ENCODE peak calls at places on chromosome 1, in seven cellular contexts. C is osteocyte, W is heart left ventricle, Y is lower leg skin, K is GM12865, I is psoas muscle, H is testis. A is an unnamed sample.

GRCh38 chr1:230797376-230798186 is 50.4 kb downstream of the CAPN9 start:
- DNase-seq in K (peak; percentile 22), W (peak; percentile 78), H (peak; percentile 72), Y (peak; percentile 47), C (peak; percentile 87), I (peak; percentile 70), A (no peak)

GRCh38 chr1:54934869-54935268 is 45.6 kb upstream of the TMEM61 start:
- DNase-seq in K (no peak), I (no peak), C (no peak), Y (no peak), W (no peak), H (no peak), A (no peak)

GRCh38 chr1:185917646-185918045 is 183.5 kb downstream of the HMCN1 start:
- DNase-seq in K (peak; percentile 5), I (no peak), H (no peak), C (no peak), Y (no peak), W (no peak), A (no peak)

GRCh38 chr1:1616045-1616821 is 933 bp downstream of the MIB2 start:
- DNase-seq in C (no peak), W (peak; percentile 69), Y (no peak), K (peak; percentile 49), I (peak; percentile 72), H (no peak), A (no peak)

GRCh38 chr1:227131193-227131592 is 187.1 kb downstream of the CDC42BPA start:
- DNase-seq in W (no peak), K (peak; percentile 8), C (no peak), Y (no peak), I (no peak), H (no peak), A (no peak)

GRCh38 chr1:53237638-53238037 is 680 bp downstream of the MAGOH start:
- DNase-seq in Y (no peak), H (no peak), K (no peak), C (no peak), W (no peak), I (no peak), A (no peak)

GRCh38 chr1:29323636-29324035 is 87.3 kb downstream of the PTPRU start:
- DNase-seq in W (no peak), Y (no peak), C (no peak), K (no peak), I (no peak), H (no peak), A (no peak)

GRCh38 chr1:214446772-214447556 is 104.4 kb downstream of the PTPN14 start:
- DNase-seq in I (no peak), C (no peak), K (peak; percentile 34), Y (peak; percentile 42), H (no peak), W (no peak), A (no peak)

GRCh38 chr1:213914351-213914750 is 73.4 kb upstream of the PROX1 start:
- DNase-seq in I (no peak), Y (no peak), K (no peak), C (no peak), W (no peak), H (no peak), A (no peak)

GRCh38 chr1:234433563-234434285 is 45.3 kb downstream of the TARBP1 start:
- DNase-seq in W (no peak), H (no peak), Y (no peak), C (no peak), I (no peak), K (peak; percentile 24), A (no peak)

GRCh38 chr1:209577346-209577745 is 6.2 kb upstream of the CAMK1G start:
- DNase-seq in Y (no peak), K (no peak), C (no peak), I (no peak), H (no peak), W (no peak), A (no peak)

GRCh38 chr1:225765982-225766674 is 11.5 kb upstream of the SRP9 start:
- DNase-seq in K (no peak), H (no peak), I (no peak), W (no peak), C (no peak), Y (peak; percentile 17), A (no peak)

GRCh38 chr1:154752273-154753030 is 117.6 kb downstream of the KCNN3 start:
- DNase-seq in I (no peak), Y (no peak), C (no peak), W (no peak), H (no peak), K (no peak), A (peak; percentile 11)

GRCh38 chr1:3560981-3561380 is 50.3 kb downstream of the MEGF6 start:
- DNase-seq in I (no peak), Y (no peak), C (no peak), H (no peak), W (no peak), K (no peak), A (no peak)
- TF ChIP-seq CTCF in I (no peak), Y (no peak), C (no peak), H (no peak), W (no peak), K (no peak), A (no peak)

GRCh38 chr1:187999973-188000372 is 1171.2 kb downstream of the PLA2G4A start:
- DNase-seq in W (no peak), H (no peak), I (no peak), K (no peak), Y (no peak), C (no peak), A (no peak)
- TF ChIP-seq CTCF in W (no peak), H (no peak), I (no peak), K (no peak), Y (no peak), C (peak; percentile 39), A (no peak)

GRCh38 chr1:24311731-24312130 is 7.4 kb upstream of the GRHL3 start:
- DNase-seq in Y (no peak), K (no peak), W (no peak), I (no peak), C (no peak), H (no peak), A (no peak)

GRCh38 chr1:24304763-24305162 is 14.4 kb upstream of the GRHL3 start:
- DNase-seq in C (no peak), K (no peak), W (no peak), H (no peak), I (no peak), Y (no peak), A (no peak)

GRCh38 chr1:24311234-24311633 is 7.9 kb upstream of the GRHL3 start:
- DNase-seq in W (no peak), Y (no peak), C (no peak), K (no peak), H (no peak), I (no peak), A (no peak)

GRCh38 chr1:24309762-24310485 is 9.2 kb upstream of the GRHL3 start:
- DNase-seq in Y (no peak), W (no peak), K (no peak), I (no peak), C (no peak), H (no peak), A (no peak)

DNA sequence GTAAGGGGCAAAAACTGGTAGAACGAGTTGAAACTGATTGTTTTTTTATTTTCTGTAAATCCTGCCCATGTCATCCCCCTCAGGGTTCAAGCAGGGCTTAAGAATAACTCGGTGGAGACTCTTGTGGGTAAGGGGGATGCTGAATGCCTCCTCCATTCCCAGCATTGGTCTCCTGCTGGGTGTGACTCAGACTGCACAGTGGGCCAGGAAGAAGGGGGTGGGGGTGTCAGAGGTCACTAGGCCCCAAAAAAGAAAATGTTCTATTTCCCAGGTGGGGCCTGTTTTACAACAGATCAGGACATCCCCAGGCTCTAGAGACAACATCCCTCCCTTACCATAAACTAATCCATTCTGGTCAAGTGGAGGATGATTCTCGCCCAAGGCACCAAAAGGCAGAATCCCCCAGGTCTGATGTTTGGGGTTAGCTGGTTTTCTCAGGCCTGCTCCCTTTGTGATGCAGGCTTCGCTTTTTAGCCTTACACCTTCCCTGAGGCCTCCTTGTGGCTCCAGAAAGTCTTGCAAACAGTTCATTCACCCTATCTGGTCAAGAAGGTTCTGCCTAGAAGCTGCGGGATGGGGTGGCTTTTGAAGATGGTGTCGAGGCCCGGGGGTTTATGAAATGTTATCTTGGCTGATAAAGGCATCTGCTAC is 10.7 kb upstream of the GRHL3 start:
- DNase-seq in W (no peak), C (no peak), I (no peak), H (no peak), K (peak; percentile 44), Y (no peak), A (no peak)
- TF ChIP-seq CTCF in W (no peak), C (peak; percentile 46), I (no peak), H (no peak), K (peak; percentile 13), Y (no peak), A (no peak)

DNA sequence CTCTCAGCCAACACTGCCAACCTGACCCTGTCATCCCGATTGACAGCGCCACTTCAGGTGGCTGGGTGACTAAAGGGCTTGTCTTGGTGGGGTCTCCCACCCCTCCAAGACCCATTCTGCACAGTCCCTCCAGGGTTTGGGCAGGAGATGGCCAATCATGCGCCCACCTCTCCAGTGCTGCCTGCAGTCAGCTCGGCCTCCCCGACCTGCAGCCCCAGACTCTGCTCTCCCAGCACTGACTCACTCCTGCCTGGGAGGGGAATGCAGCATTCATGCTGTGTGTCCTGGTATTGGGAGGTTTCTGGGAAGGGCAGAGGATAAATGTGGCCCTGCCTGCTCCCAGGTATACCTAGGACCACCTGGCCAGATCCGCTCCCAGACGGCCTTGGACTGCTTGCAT is 9.7 kb downstream of the TMEM81 start:
- DNase-seq in W (no peak), I (no peak), C (no peak), Y (no peak), K (no peak), H (no peak), A (no peak)
- TF ChIP-seq CTCF in W (no peak), I (no peak), C (no peak), Y (no peak), K (no peak), H (no peak), A (no peak)

DNA sequence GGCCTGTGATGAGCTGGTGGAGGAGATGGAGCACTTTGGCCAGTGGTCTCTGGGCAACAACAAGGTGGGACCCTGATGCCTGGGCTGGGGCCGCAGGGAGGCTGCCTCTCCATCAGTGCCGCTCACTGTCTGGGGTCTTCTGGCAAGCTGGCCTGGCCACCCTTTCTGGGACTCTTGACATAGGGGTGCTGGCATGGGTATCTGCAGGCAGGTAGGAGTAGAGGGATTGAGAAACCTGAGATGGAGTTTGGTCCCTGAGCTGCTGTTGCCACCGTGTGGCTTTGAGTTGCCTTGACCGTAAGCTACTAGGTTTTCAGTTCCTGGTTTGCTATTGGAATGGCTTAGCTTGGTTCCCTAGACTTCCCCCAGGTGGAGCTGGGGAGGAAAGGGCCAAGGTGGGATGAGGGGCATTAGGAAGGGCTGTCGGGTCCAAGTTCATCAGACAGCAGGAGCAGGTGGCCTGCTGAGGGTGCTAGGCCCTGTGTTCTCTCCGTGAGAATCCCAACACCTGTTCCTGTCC is 13.2 kb upstream of the MFN2 start:
- DNase-seq in I (no peak), C (no peak), W (no peak), H (peak; percentile 57), K (peak; percentile 72), Y (no peak), A (no peak)
- TF ChIP-seq CTCF in I (peak; percentile 62), C (peak; percentile 47), W (peak; percentile 36), H (no peak), K (peak; percentile 64), Y (no peak), A (no peak)

GRCh38 chr1:85818371-85818770 is 110.1 kb upstream of the ZNHIT6 start:
- DNase-seq in W (no peak), C (no peak), H (no peak), Y (no peak), K (no peak), I (no peak), A (no peak)

GRCh38 chr1:85822696-85823095 is 114.5 kb upstream of the ZNHIT6 start:
- DNase-seq in Y (no peak), H (no peak), I (no peak), C (no peak), K (no peak), W (no peak), A (no peak)

GRCh38 chr1:85824066-85824835 is 116.0 kb upstream of the ZNHIT6 start:
- DNase-seq in C (no peak), I (no peak), W (no peak), Y (no peak), H (no peak), K (no peak), A (no peak)
- TF ChIP-seq CTCF in C (no peak), I (no peak), W (no peak), Y (no peak), H (no peak), K (no peak), A (no peak)

A was measured in natural killer cell.